ENCODE peak calls at places on chromosomes 13 and 19, in ten cellular contexts. One of them, this sample, is unnamed.

GRCh38 chr13:50715402-50716146 is 127.9 kb downstream of the DLEU7 start:
- DNase-seq in ELR: no peak
- DNase-seq in ACHN: no peak
- DNase-seq in CD4-positive, CD25-positive, alpha-beta regulatory T cell: no peak
- DNase-seq in dorsolateral prefrontal cortex: peak; percentile 21
- DNase-seq in HCT116: no peak
- DNase-seq in upper lobe of right lung: peak; percentile 78
- DNase-seq in SW 1271: no peak
- DNase-seq in H4: no peak
- DNase-seq in colonic mucosa: peak; percentile 23
- DNase-seq in this sample: no peak

GRCh38 chr19:13835791-13836723 is 40.8 kb downstream of the ZSWIM4 start:
- DNase-seq in colonic mucosa: peak; percentile 29
- DNase-seq in ELR: no peak
- DNase-seq in dorsolateral prefrontal cortex: no peak
- DNase-seq in H4: no peak
- DNase-seq in CD4-positive, CD25-positive, alpha-beta regulatory T cell: peak; percentile 25
- DNase-seq in ACHN: no peak
- DNase-seq in upper lobe of right lung: peak; percentile 77
- DNase-seq in SW 1271: peak; percentile 65
- DNase-seq in HCT116: no peak
- DNase-seq in this sample: no peak

GRCh38 chr19:33303791-33304759 is 1.7 kb upstream of the CEBPA start:
- DNase-seq in HCT116: no peak
- DNase-seq in SW 1271: no peak
- DNase-seq in ACHN: no peak
- DNase-seq in upper lobe of right lung: peak; percentile 79
- DNase-seq in H4: no peak
- DNase-seq in CD4-positive, CD25-positive, alpha-beta regulatory T cell: no peak
- DNase-seq in colonic mucosa: no peak
- DNase-seq in ELR: no peak
- DNase-seq in dorsolateral prefrontal cortex: no peak
- DNase-seq in this sample: no peak

GRCh38 chr13:81104316-81104715 is 763.4 kb upstream of the SPRY2 start:
- DNase-seq in CD4-positive, CD25-positive, alpha-beta regulatory T cell: no peak
- DNase-seq in HCT116: no peak
- DNase-seq in upper lobe of right lung: no peak
- DNase-seq in colonic mucosa: no peak
- DNase-seq in ELR: no peak
- DNase-seq in ACHN: no peak
- DNase-seq in H4: no peak
- DNase-seq in dorsolateral prefrontal cortex: no peak
- DNase-seq in SW 1271: no peak
- DNase-seq in this sample: no peak

GRCh38 chr19:34984287-34984686 is 15.8 kb upstream of the GRAMD1A start:
- DNase-seq in colonic mucosa: no peak
- DNase-seq in dorsolateral prefrontal cortex: no peak
- DNase-seq in ACHN: no peak
- DNase-seq in upper lobe of right lung: no peak
- DNase-seq in SW 1271: no peak
- DNase-seq in ELR: no peak
- DNase-seq in CD4-positive, CD25-positive, alpha-beta regulatory T cell: no peak
- DNase-seq in HCT116: no peak
- DNase-seq in H4: no peak
- DNase-seq in this sample: no peak

GRCh38 chr19:45451181-45451849 is 16.5 kb upstream of the FOSB start:
- DNase-seq in upper lobe of right lung: no peak
- DNase-seq in H4: no peak
- DNase-seq in colonic mucosa: peak; percentile 50
- DNase-seq in ACHN: no peak
- DNase-seq in SW 1271: no peak
- DNase-seq in HCT116: no peak
- DNase-seq in ELR: peak; percentile 54
- DNase-seq in CD4-positive, CD25-positive, alpha-beta regulatory T cell: peak; percentile 74
- DNase-seq in dorsolateral prefrontal cortex: no peak
- DNase-seq in this sample: no peak

GRCh38 chr13:113405481-113406300 is 41.8 kb upstream of the GRTP1 start:
- DNase-seq in CD4-positive, CD25-positive, alpha-beta regulatory T cell: no peak
- DNase-seq in H4: no peak
- DNase-seq in ACHN: no peak
- DNase-seq in ELR: no peak
- DNase-seq in SW 1271: no peak
- DNase-seq in colonic mucosa: no peak
- DNase-seq in HCT116: no peak
- DNase-seq in dorsolateral prefrontal cortex: no peak
- DNase-seq in upper lobe of right lung: peak; percentile 53
- DNase-seq in this sample: no peak

GRCh38 chr13:109704771-109705628 is 81.4 kb downstream of the IRS2 start:
- DNase-seq in ACHN: no peak
- DNase-seq in CD4-positive, CD25-positive, alpha-beta regulatory T cell: no peak
- DNase-seq in HCT116: no peak
- DNase-seq in dorsolateral prefrontal cortex: no peak
- DNase-seq in ELR: no peak
- DNase-seq in colonic mucosa: peak; percentile 55
- DNase-seq in SW 1271: no peak
- DNase-seq in H4: no peak
- DNase-seq in upper lobe of right lung: peak; percentile 86
- DNase-seq in this sample: no peak

GRCh38 chr19:13782537-13782936 is 8.3 kb downstream of the C19orf53 start:
- DNase-seq in dorsolateral prefrontal cortex: no peak
- DNase-seq in HCT116: no peak
- DNase-seq in ELR: no peak
- DNase-seq in upper lobe of right lung: no peak
- DNase-seq in H4: no peak
- DNase-seq in SW 1271: no peak
- DNase-seq in ACHN: no peak
- DNase-seq in colonic mucosa: peak; percentile 32
- DNase-seq in CD4-positive, CD25-positive, alpha-beta regulatory T cell: no peak
- DNase-seq in this sample: no peak

GRCh38 chr19:38838208-38838985 is 6.8 kb upstream of the ECH1 start:
- DNase-seq in dorsolateral prefrontal cortex: no peak
- DNase-seq in HCT116: peak; percentile 46
- DNase-seq in CD4-positive, CD25-positive, alpha-beta regulatory T cell: no peak
- DNase-seq in ACHN: no peak
- DNase-seq in ELR: peak; percentile 54
- DNase-seq in upper lobe of right lung: no peak
- DNase-seq in colonic mucosa: no peak
- DNase-seq in SW 1271: no peak
- DNase-seq in H4: no peak
- DNase-seq in this sample: no peak

GRCh38 chr13:49833402-49833801 is 40.9 kb upstream of the KPNA3 start:
- DNase-seq in upper lobe of right lung: no peak
- DNase-seq in CD4-positive, CD25-positive, alpha-beta regulatory T cell: no peak
- DNase-seq in ACHN: no peak
- DNase-seq in dorsolateral prefrontal cortex: no peak
- DNase-seq in ELR: no peak
- DNase-seq in SW 1271: no peak
- DNase-seq in HCT116: no peak
- DNase-seq in H4: no peak
- DNase-seq in colonic mucosa: no peak
- DNase-seq in this sample: no peak

GRCh38 chr19:38285567-38285966 is 18.5 kb upstream of the C19orf33 start:
- DNase-seq in SW 1271: no peak
- DNase-seq in H4: no peak
- DNase-seq in ACHN: no peak
- DNase-seq in colonic mucosa: no peak
- DNase-seq in ELR: peak; percentile 52
- DNase-seq in upper lobe of right lung: no peak
- DNase-seq in dorsolateral prefrontal cortex: no peak
- DNase-seq in CD4-positive, CD25-positive, alpha-beta regulatory T cell: no peak
- DNase-seq in HCT116: no peak
- DNase-seq in this sample: no peak

GRCh38 chr19:9039728-9040127 is 29.5 kb upstream of the MUC16 start:
- DNase-seq in H4: no peak
- DNase-seq in CD4-positive, CD25-positive, alpha-beta regulatory T cell: no peak
- DNase-seq in SW 1271: no peak
- DNase-seq in ACHN: no peak
- DNase-seq in ELR: no peak
- DNase-seq in upper lobe of right lung: no peak
- DNase-seq in HCT116: no peak
- DNase-seq in dorsolateral prefrontal cortex: no peak
- DNase-seq in colonic mucosa: no peak
- DNase-seq in this sample: peak; percentile 9

GRCh38 chr13:45750566-45750965 is 48.4 kb downstream of the CBY2 start:
- DNase-seq in upper lobe of right lung: no peak
- DNase-seq in H4: no peak
- DNase-seq in HCT116: no peak
- DNase-seq in CD4-positive, CD25-positive, alpha-beta regulatory T cell: no peak
- DNase-seq in SW 1271: no peak
- DNase-seq in colonic mucosa: no peak
- DNase-seq in ACHN: no peak
- DNase-seq in dorsolateral prefrontal cortex: no peak
- DNase-seq in ELR: no peak
- DNase-seq in this sample: no peak

GRCh38 chr19:16429066-16429758 is 42.6 kb downstream of the EPS15L1 start:
- DNase-seq in upper lobe of right lung: peak; percentile 84
- DNase-seq in ACHN: peak; percentile 66
- DNase-seq in dorsolateral prefrontal cortex: peak; percentile 95
- DNase-seq in H4: no peak
- DNase-seq in ELR: no peak
- DNase-seq in CD4-positive, CD25-positive, alpha-beta regulatory T cell: peak; percentile 24
- DNase-seq in SW 1271: no peak
- DNase-seq in HCT116: no peak
- DNase-seq in colonic mucosa: no peak
- DNase-seq in this sample: no peak

GRCh38 chr13:84263354-84264069 is 381.2 kb upstream of the SLITRK1 start:
- DNase-seq in ACHN: no peak
- DNase-seq in ELR: no peak
- DNase-seq in SW 1271: no peak
- DNase-seq in H4: no peak
- DNase-seq in colonic mucosa: no peak
- DNase-seq in HCT116: no peak
- DNase-seq in dorsolateral prefrontal cortex: no peak
- DNase-seq in upper lobe of right lung: peak; percentile 26
- DNase-seq in CD4-positive, CD25-positive, alpha-beta regulatory T cell: no peak
- DNase-seq in this sample: no peak

GRCh38 chr13:91133941-91134772 is 213.3 kb upstream of the MIR17HG start:
- DNase-seq in ACHN: peak; percentile 71
- DNase-seq in upper lobe of right lung: no peak
- DNase-seq in CD4-positive, CD25-positive, alpha-beta regulatory T cell: peak; percentile 11
- DNase-seq in colonic mucosa: peak; percentile 44
- DNase-seq in HCT116: peak; percentile 45
- DNase-seq in ELR: peak; percentile 72
- DNase-seq in H4: peak; percentile 43
- DNase-seq in dorsolateral prefrontal cortex: peak; percentile 7
- DNase-seq in SW 1271: peak; percentile 9
- DNase-seq in this sample: peak; percentile 68

GRCh38 chr19:33891773-33892172 is 95.1 kb downstream of the KCTD15 start:
- DNase-seq in ACHN: no peak
- DNase-seq in dorsolateral prefrontal cortex: no peak
- DNase-seq in CD4-positive, CD25-positive, alpha-beta regulatory T cell: no peak
- DNase-seq in upper lobe of right lung: no peak
- DNase-seq in H4: no peak
- DNase-seq in ELR: no peak
- DNase-seq in HCT116: no peak
- DNase-seq in SW 1271: no peak
- DNase-seq in colonic mucosa: no peak
- DNase-seq in this sample: no peak

GRCh38 chr19:10086904-10087256 is 763 bp downstream of the SHFL start:
- DNase-seq in ACHN: no peak
- DNase-seq in ELR: no peak
- DNase-seq in SW 1271: no peak
- DNase-seq in H4: no peak
- DNase-seq in colonic mucosa: no peak
- DNase-seq in CD4-positive, CD25-positive, alpha-beta regulatory T cell: no peak
- DNase-seq in HCT116: no peak
- DNase-seq in dorsolateral prefrontal cortex: no peak
- DNase-seq in upper lobe of right lung: no peak
- DNase-seq in this sample: no peak

GRCh38 chr19:17872251-17873001 is 681 bp downstream of the SLC5A5 start:
- DNase-seq in dorsolateral prefrontal cortex: no peak
- DNase-seq in upper lobe of right lung: no peak
- DNase-seq in HCT116: no peak
- DNase-seq in H4: no peak
- DNase-seq in SW 1271: no peak
- DNase-seq in colonic mucosa: no peak
- DNase-seq in ACHN: no peak
- DNase-seq in ELR: no peak
- DNase-seq in CD4-positive, CD25-positive, alpha-beta regulatory T cell: peak; percentile 39
- DNase-seq in this sample: no peak

GRCh38 chr19:49403404-49404187 is 15.5 kb downstream of the KASH5 start:
- DNase-seq in H4: no peak
- DNase-seq in HCT116: no peak
- DNase-seq in dorsolateral prefrontal cortex: no peak
- DNase-seq in ELR: no peak
- DNase-seq in upper lobe of right lung: no peak
- DNase-seq in ACHN: no peak
- DNase-seq in CD4-positive, CD25-positive, alpha-beta regulatory T cell: no peak
- DNase-seq in colonic mucosa: no peak
- DNase-seq in SW 1271: no peak
- DNase-seq in this sample: no peak

GRCh38 chr19:5661483-5661882 is 18.8 kb downstream of the MICOS13 start:
- DNase-seq in SW 1271: no peak
- DNase-seq in colonic mucosa: no peak
- DNase-seq in dorsolateral prefrontal cortex: no peak
- DNase-seq in ACHN: no peak
- DNase-seq in H4: no peak
- DNase-seq in ELR: no peak
- DNase-seq in upper lobe of right lung: no peak
- DNase-seq in CD4-positive, CD25-positive, alpha-beta regulatory T cell: no peak
- DNase-seq in HCT116: no peak
- DNase-seq in this sample: no peak

GRCh38 chr19:56538761-56539263 is at the start of gene ZFP28:
- DNase-seq in colonic mucosa: peak; percentile 81
- DNase-seq in dorsolateral prefrontal cortex: no peak
- DNase-seq in upper lobe of right lung: peak; percentile 90
- DNase-seq in HCT116: no peak
- DNase-seq in H4: peak; percentile 58
- DNase-seq in ELR: no peak
- DNase-seq in CD4-positive, CD25-positive, alpha-beta regulatory T cell: no peak
- DNase-seq in ACHN: no peak
- DNase-seq in SW 1271: peak; percentile 27
- DNase-seq in this sample: no peak

GRCh38 chr13:113976711-113977684 is 3.1 kb upstream of the C13orf46 start:
- DNase-seq in upper lobe of right lung: peak; percentile 65
- DNase-seq in CD4-positive, CD25-positive, alpha-beta regulatory T cell: no peak
- DNase-seq in H4: no peak
- DNase-seq in dorsolateral prefrontal cortex: no peak
- DNase-seq in SW 1271: no peak
- DNase-seq in colonic mucosa: no peak
- DNase-seq in ACHN: peak; percentile 73
- DNase-seq in HCT116: no peak
- DNase-seq in ELR: peak; percentile 78
- DNase-seq in this sample: peak; percentile 40

GRCh38 chr19:14089412-14089661 is 1.2 kb downstream of the SAMD1 start:
- DNase-seq in SW 1271: no peak
- DNase-seq in colonic mucosa: no peak
- DNase-seq in dorsolateral prefrontal cortex: no peak
- DNase-seq in upper lobe of right lung: no peak
- DNase-seq in ACHN: no peak
- DNase-seq in CD4-positive, CD25-positive, alpha-beta regulatory T cell: peak; percentile 40
- DNase-seq in ELR: peak; percentile 37
- DNase-seq in H4: no peak
- DNase-seq in HCT116: no peak
- DNase-seq in this sample: peak; percentile 16

GRCh38 chr13:30696278-30697176 is 38.8 kb upstream of the ALOX5AP start:
- DNase-seq in dorsolateral prefrontal cortex: no peak
- DNase-seq in CD4-positive, CD25-positive, alpha-beta regulatory T cell: no peak
- DNase-seq in SW 1271: no peak
- DNase-seq in colonic mucosa: peak; percentile 41
- DNase-seq in HCT116: no peak
- DNase-seq in ACHN: no peak
- DNase-seq in H4: peak; percentile 24
- DNase-seq in ELR: peak; percentile 55
- DNase-seq in upper lobe of right lung: peak; percentile 70
- DNase-seq in this sample: no peak

GRCh38 chr19:23972161-23972560 is 57.5 kb downstream of the ZNF726 start:
- DNase-seq in ACHN: no peak
- DNase-seq in ELR: no peak
- DNase-seq in SW 1271: no peak
- DNase-seq in colonic mucosa: no peak
- DNase-seq in HCT116: no peak
- DNase-seq in H4: no peak
- DNase-seq in dorsolateral prefrontal cortex: no peak
- DNase-seq in upper lobe of right lung: no peak
- DNase-seq in CD4-positive, CD25-positive, alpha-beta regulatory T cell: no peak
- DNase-seq in this sample: no peak

GRCh38 chr19:44775676-44776240 is 1.9 kb upstream of the CBLC start:
- DNase-seq in HCT116: no peak
- DNase-seq in CD4-positive, CD25-positive, alpha-beta regulatory T cell: no peak
- DNase-seq in ACHN: no peak
- DNase-seq in H4: no peak
- DNase-seq in dorsolateral prefrontal cortex: no peak
- DNase-seq in colonic mucosa: no peak
- DNase-seq in upper lobe of right lung: no peak
- DNase-seq in SW 1271: no peak
- DNase-seq in ELR: no peak
- DNase-seq in this sample: no peak

This sample was measured in LoVo.